ENCODE peak calls at places on chromosomes 16 and 17, in nine cellular contexts. W is mucosa of descending colon; D is fibroblast of pulmonary artery; O is heart right ventricle; G is AG09309; R is neural progenitor cell; M is thoracic aorta; U is activated CD8-positive, alpha-beta T cell treated with anti-CD3 and anti-CD28 coated beads for 36 hours; L is cardiac muscle cell. E is an unnamed sample.
A peak's percentile ranks its signal among the peaks of the same experiment; 100 is the strongest.

GRCh38 chr17:5065227-5065744 is 13.0 kb upstream of the ZFP3 start:
- DNase-seq in W (no peak), D (peak; percentile 29), O (no peak), G (no peak), R (no peak), M (no peak), U (no peak), L (no peak), E (no peak)

GRCh38 chr16:51431517-51432241 is 280.6 kb upstream of the SALL1 start:
- DNase-seq in W (peak; percentile 6), D (peak; percentile 89), O (no peak), G (peak; percentile 95), R (peak; percentile 26), M (no peak), U (no peak), L (no peak), E (no peak)

GRCh38 chr17:49965522-49965905 is 3.5 kb upstream of the DLX4 start:
- DNase-seq in W (no peak), D (no peak), O (no peak), G (no peak), R (peak; percentile 53), M (no peak), U (no peak), L (no peak), E (no peak)

GRCh38 chr17:44353656-44354331 is 8.7 kb downstream of the GRN start:
- DNase-seq in W (no peak), D (no peak), O (peak; percentile 54), G (no peak), R (peak; percentile 81), M (no peak), U (no peak), L (peak; percentile 64), E (no peak)

GRCh38 chr17:933168-934083 is 46.1 kb downstream of the NXN start:
- DNase-seq in W (no peak), D (peak; percentile 95), O (no peak), G (peak; percentile 95), R (peak; percentile 61), M (no peak), U (no peak), L (peak; percentile 74), E (no peak)

GRCh38 chr17:83055911-83056582 is 23.4 kb upstream of the METRNL start:
- DNase-seq in W (no peak), D (peak; percentile 56), O (no peak), G (peak; percentile 59), R (peak; percentile 1), M (no peak), U (no peak), L (no peak), E (no peak)

GRCh38 chr17:37310940-37311339 is 64.8 kb upstream of the C17orf78 start:
- DNase-seq in W (no peak), D (no peak), O (no peak), G (peak; percentile 55), R (no peak), M (no peak), U (no peak), L (no peak), E (no peak)

GRCh38 chr17:78831688-78832540 is 8.7 kb downstream of the USP36 start:
- DNase-seq in W (no peak), D (no peak), O (no peak), G (no peak), R (no peak), M (no peak), U (no peak), L (no peak), E (no peak)

GRCh38 chr16:24253192-24253591 is 2.9 kb upstream of the CACNG3 start:
- DNase-seq in W (peak; percentile 50), D (peak; percentile 29), O (no peak), G (no peak), R (peak; percentile 83), M (no peak), U (peak; percentile 57), L (peak; percentile 78), E (no peak)

DNA sequence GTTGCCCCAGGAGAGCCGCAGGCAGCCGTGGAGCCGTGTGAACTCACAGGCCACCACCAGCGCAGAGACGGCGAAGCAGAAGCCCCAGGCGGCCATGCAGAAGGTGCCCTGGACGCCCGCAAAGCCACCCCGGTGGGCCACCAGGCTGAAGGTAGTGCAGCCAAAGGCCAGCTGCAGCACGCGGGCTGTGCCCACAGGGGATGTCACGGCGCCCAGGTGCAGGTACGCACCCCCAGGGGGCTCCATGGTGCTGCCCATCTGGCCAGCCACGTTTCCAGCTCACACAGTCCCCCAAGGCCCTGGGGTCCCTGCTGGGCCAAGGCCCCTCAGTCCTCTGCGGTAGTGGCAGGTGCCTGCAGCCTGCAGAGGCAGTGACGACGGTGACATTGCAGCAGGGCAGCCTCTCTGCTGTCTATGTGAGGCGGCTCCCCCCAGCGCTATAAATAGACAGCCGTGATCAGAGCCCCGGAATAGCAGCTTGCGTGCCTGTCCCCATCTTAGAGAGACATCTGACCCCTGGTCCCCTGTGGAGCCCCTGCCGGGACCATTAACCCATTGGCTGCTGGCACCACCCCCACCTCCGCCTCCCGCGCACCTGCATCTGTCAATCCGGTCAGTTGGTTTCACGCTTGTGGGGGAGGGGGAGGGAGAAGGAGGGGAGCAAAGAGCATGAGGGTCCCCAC is 4.5 kb upstream of the PYCR1 start:
- DNase-seq in W (no peak), D (no peak), O (no peak), G (no peak), R (peak; percentile 62), M (no peak), U (no peak), L (peak; percentile 92), E (no peak)
- TF ChIP-seq CTCF in W (no peak), D (no peak), O (no peak), G (no peak), R (no peak), M (no peak), U (no peak), L (no peak), E (no peak)

GRCh38 chr17:58335779-58336455 is 7.3 kb upstream of the TSPOAP1 start:
- DNase-seq in W (peak; percentile 71), D (no peak), O (no peak), G (no peak), R (no peak), M (no peak), U (peak; percentile 88), L (no peak), E (no peak)
- TF ChIP-seq CTCF in W (no peak), D (no peak), O (no peak), G (no peak), R (no peak), M (no peak), U (no peak), L (no peak), E (no peak)

GRCh38 chr17:69802045-69802740 is 272.8 kb upstream of the KCNJ16 start:
- DNase-seq in W (no peak), D (no peak), O (no peak), G (no peak), R (peak; percentile 15), M (no peak), U (no peak), L (no peak), E (no peak)
- TF ChIP-seq CTCF in W (no peak), D (no peak), O (no peak), G (no peak), R (no peak), M (no peak), U (no peak), L (no peak), E (no peak)

GRCh38 chr16:87844374-87844733 is 25.0 kb downstream of the SLC7A5 start:
- DNase-seq in W (no peak), D (no peak), O (peak; percentile 65), G (no peak), R (peak; percentile 66), M (no peak), U (no peak), L (no peak), E (no peak)
- TF ChIP-seq CTCF in W (no peak), D (no peak), O (no peak), G (no peak), R (peak; percentile 54), M (no peak), U (no peak), L (no peak), E (peak; percentile 38)

GRCh38 chr16:16096161-16096857 is 127.0 kb downstream of the ABCC6 start:
- DNase-seq in W (peak; percentile 32), D (peak; percentile 51), O (no peak), G (peak; percentile 25), R (peak; percentile 18), M (peak; percentile 49), U (no peak), L (no peak), E (no peak)
- TF ChIP-seq CTCF in W (no peak), D (peak; percentile 49), O (peak; percentile 6), G (peak; percentile 51), R (peak; percentile 46), M (peak; percentile 30), U (no peak), L (peak; percentile 46), E (peak; percentile 50)

DNA sequence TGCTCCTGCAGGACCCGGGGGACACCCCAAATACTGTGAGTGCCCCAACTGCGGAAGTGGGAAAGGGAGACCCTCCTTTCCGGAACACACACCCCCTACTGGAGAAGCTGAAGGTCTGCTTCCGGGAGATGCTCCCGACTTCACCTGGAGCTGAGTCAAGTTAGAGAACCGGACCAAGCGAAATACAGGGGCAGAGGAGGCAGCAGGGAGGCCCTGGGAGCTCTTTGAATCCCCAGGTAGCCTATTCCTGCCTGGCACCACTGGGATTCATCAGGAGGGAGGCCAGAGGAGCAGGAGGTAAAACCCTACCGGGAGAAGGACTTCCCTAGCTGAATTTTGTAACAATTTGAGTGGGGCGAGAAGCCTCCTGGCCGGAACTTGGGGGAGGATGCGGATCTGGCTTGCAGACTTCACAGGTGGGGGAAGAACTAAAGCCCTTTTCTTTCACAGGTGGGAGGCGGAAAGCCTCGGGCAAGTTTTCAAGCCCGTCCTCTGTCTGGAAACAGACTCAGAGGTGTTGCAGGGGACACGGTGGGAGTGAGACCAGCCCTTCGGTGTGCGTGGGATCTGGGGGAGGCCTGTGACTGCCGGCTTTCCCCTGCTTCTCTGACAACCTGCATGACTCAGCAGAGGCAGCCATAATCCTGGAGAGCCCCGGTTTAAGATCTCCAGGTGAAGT is 22.4 kb upstream of the TEKT1 start:
- DNase-seq in W (no peak), D (no peak), O (no peak), G (no peak), R (peak; percentile 52), M (no peak), U (peak; percentile 43), L (no peak), E (no peak)
- TF ChIP-seq CTCF in W (no peak), D (peak; percentile 15), O (no peak), G (peak; percentile 25), R (peak; percentile 54), M (no peak), U (peak; percentile 43), L (peak; percentile 40), E (peak; percentile 57)

GRCh38 chr16:75238853-75239371 is 12.5 kb downstream of the BCAR1 start:
- DNase-seq in W (no peak), D (no peak), O (no peak), G (no peak), R (no peak), M (no peak), U (no peak), L (no peak), E (no peak)
- TF ChIP-seq CTCF in W (no peak), D (peak; percentile 20), O (no peak), G (peak; percentile 40), R (no peak), M (peak; percentile 51), U (no peak), L (peak; percentile 13), E (peak; percentile 28)